ENCODE peak calls at places on chromosome 16, in six cellular contexts. One of them, this sample, is unnamed.

GRCh38 chr16:73187163-73187562 is 139.2 kb upstream of the ZFHX3 start:
- DNase-seq in T-helper 9 cell: no peak
- DNase-seq in GM06990: no peak
- DNase-seq in cardiac muscle cell: no peak
- DNase-seq in breast epithelium: no peak
- DNase-seq in stimulated activated CD8-positive, alpha-beta memory T cell treated with anti-CD3 and anti-CD28 coated beads, Interleukin-7, amount 100 ng/mL, for 1 hour: no peak
- DNase-seq in this sample: no peak

GRCh38 chr16:49280861-49281331 is 742 bp downstream of the CBLN1 start:
- DNase-seq in T-helper 9 cell: no peak
- DNase-seq in GM06990: no peak
- DNase-seq in cardiac muscle cell: no peak
- DNase-seq in breast epithelium: no peak
- DNase-seq in stimulated activated CD8-positive, alpha-beta memory T cell treated with anti-CD3 and anti-CD28 coated beads, Interleukin-7, amount 100 ng/mL, for 1 hour: no peak
- DNase-seq in this sample: no peak

GRCh38 chr16:19463468-19464315 is 46.0 kb downstream of the TMC5 start:
- DNase-seq in T-helper 9 cell: no peak
- DNase-seq in GM06990: no peak
- DNase-seq in cardiac muscle cell: no peak
- DNase-seq in breast epithelium: no peak
- DNase-seq in stimulated activated CD8-positive, alpha-beta memory T cell treated with anti-CD3 and anti-CD28 coated beads, Interleukin-7, amount 100 ng/mL, for 1 hour: no peak
- DNase-seq in this sample: no peak

GRCh38 chr16:56087636-56088035 is 103.7 kb upstream of the GNAO1 start:
- DNase-seq in T-helper 9 cell: no peak
- DNase-seq in GM06990: no peak
- DNase-seq in cardiac muscle cell: no peak
- DNase-seq in breast epithelium: no peak
- DNase-seq in stimulated activated CD8-positive, alpha-beta memory T cell treated with anti-CD3 and anti-CD28 coated beads, Interleukin-7, amount 100 ng/mL, for 1 hour: no peak
- DNase-seq in this sample: no peak

GRCh38 chr16:31177136-31177535 is 2.8 kb upstream of the FUS start:
- DNase-seq in T-helper 9 cell: peak; percentile 35
- DNase-seq in GM06990: no peak
- DNase-seq in cardiac muscle cell: no peak
- DNase-seq in breast epithelium: no peak
- DNase-seq in stimulated activated CD8-positive, alpha-beta memory T cell treated with anti-CD3 and anti-CD28 coated beads, Interleukin-7, amount 100 ng/mL, for 1 hour: no peak
- DNase-seq in this sample: peak; percentile 68

GRCh38 chr16:77043076-77043475 is 147.9 kb upstream of the MON1B start:
- DNase-seq in T-helper 9 cell: no peak
- DNase-seq in GM06990: no peak
- DNase-seq in cardiac muscle cell: no peak
- DNase-seq in breast epithelium: no peak
- DNase-seq in stimulated activated CD8-positive, alpha-beta memory T cell treated with anti-CD3 and anti-CD28 coated beads, Interleukin-7, amount 100 ng/mL, for 1 hour: no peak
- DNase-seq in this sample: no peak

GRCh38 chr16:20313741-20314140 is 13.6 kb downstream of the GP2 start:
- DNase-seq in T-helper 9 cell: no peak
- DNase-seq in GM06990: no peak
- DNase-seq in cardiac muscle cell: no peak
- DNase-seq in breast epithelium: no peak
- DNase-seq in stimulated activated CD8-positive, alpha-beta memory T cell treated with anti-CD3 and anti-CD28 coated beads, Interleukin-7, amount 100 ng/mL, for 1 hour: no peak
- DNase-seq in this sample: no peak

GRCh38 chr16:50238868-50239301 is 27.5 kb upstream of the ADCY7 start:
- DNase-seq in T-helper 9 cell: no peak
- DNase-seq in GM06990: no peak
- DNase-seq in cardiac muscle cell: no peak
- DNase-seq in breast epithelium: no peak
- DNase-seq in stimulated activated CD8-positive, alpha-beta memory T cell treated with anti-CD3 and anti-CD28 coated beads, Interleukin-7, amount 100 ng/mL, for 1 hour: no peak
- DNase-seq in this sample: no peak

GRCh38 chr16:73321942-73322341 is 274.0 kb upstream of the ZFHX3 start:
- DNase-seq in T-helper 9 cell: no peak
- DNase-seq in GM06990: no peak
- DNase-seq in cardiac muscle cell: peak; percentile 15
- DNase-seq in breast epithelium: no peak
- DNase-seq in stimulated activated CD8-positive, alpha-beta memory T cell treated with anti-CD3 and anti-CD28 coated beads, Interleukin-7, amount 100 ng/mL, for 1 hour: no peak
- DNase-seq in this sample: no peak

GRCh38 chr16:87702325-87702811 is 63.4 kb downstream of the KLHDC4 start:
- DNase-seq in T-helper 9 cell: peak; percentile 8
- DNase-seq in GM06990: peak; percentile 87
- DNase-seq in cardiac muscle cell: peak; percentile 54
- DNase-seq in breast epithelium: no peak
- DNase-seq in stimulated activated CD8-positive, alpha-beta memory T cell treated with anti-CD3 and anti-CD28 coated beads, Interleukin-7, amount 100 ng/mL, for 1 hour: peak; percentile 13
- DNase-seq in this sample: peak; percentile 67

GRCh38 chr16:88534731-88535141 is 35.5 kb upstream of the ZC3H18 start:
- DNase-seq in T-helper 9 cell: no peak
- DNase-seq in GM06990: peak; percentile 54
- DNase-seq in cardiac muscle cell: peak; percentile 58
- DNase-seq in breast epithelium: no peak
- DNase-seq in stimulated activated CD8-positive, alpha-beta memory T cell treated with anti-CD3 and anti-CD28 coated beads, Interleukin-7, amount 100 ng/mL, for 1 hour: no peak
- DNase-seq in this sample: no peak

GRCh38 chr16:73385701-73386100 is 337.8 kb upstream of the ZFHX3 start:
- DNase-seq in T-helper 9 cell: no peak
- DNase-seq in GM06990: no peak
- DNase-seq in cardiac muscle cell: no peak
- DNase-seq in breast epithelium: no peak
- DNase-seq in stimulated activated CD8-positive, alpha-beta memory T cell treated with anti-CD3 and anti-CD28 coated beads, Interleukin-7, amount 100 ng/mL, for 1 hour: no peak
- DNase-seq in this sample: no peak

GRCh38 chr16:68040506-68041288 is 17.6 kb downstream of the DUS2 start:
- DNase-seq in T-helper 9 cell: peak; percentile 91
- DNase-seq in GM06990: peak; percentile 83
- DNase-seq in cardiac muscle cell: peak; percentile 80
- DNase-seq in breast epithelium: peak; percentile 82
- DNase-seq in stimulated activated CD8-positive, alpha-beta memory T cell treated with anti-CD3 and anti-CD28 coated beads, Interleukin-7, amount 100 ng/mL, for 1 hour: peak; percentile 86
- DNase-seq in this sample: peak; percentile 98

GRCh38 chr16:85514601-85515318 is 98.4 kb upstream of the GSE1 start:
- DNase-seq in T-helper 9 cell: no peak
- DNase-seq in GM06990: no peak
- DNase-seq in cardiac muscle cell: no peak
- DNase-seq in breast epithelium: peak; percentile 71
- DNase-seq in stimulated activated CD8-positive, alpha-beta memory T cell treated with anti-CD3 and anti-CD28 coated beads, Interleukin-7, amount 100 ng/mL, for 1 hour: no peak
- DNase-seq in this sample: no peak

GRCh38 chr16:47366228-47366627 is 94.6 kb downstream of the ITFG1 start:
- DNase-seq in T-helper 9 cell: no peak
- DNase-seq in GM06990: no peak
- DNase-seq in cardiac muscle cell: no peak
- DNase-seq in breast epithelium: no peak
- DNase-seq in stimulated activated CD8-positive, alpha-beta memory T cell treated with anti-CD3 and anti-CD28 coated beads, Interleukin-7, amount 100 ng/mL, for 1 hour: no peak
- DNase-seq in this sample: no peak

GRCh38 chr16:15509593-15510520 is 75.5 kb downstream of the BMERB1 start:
- DNase-seq in T-helper 9 cell: no peak
- DNase-seq in GM06990: no peak
- DNase-seq in cardiac muscle cell: no peak
- DNase-seq in breast epithelium: no peak
- DNase-seq in stimulated activated CD8-positive, alpha-beta memory T cell treated with anti-CD3 and anti-CD28 coated beads, Interleukin-7, amount 100 ng/mL, for 1 hour: no peak
- DNase-seq in this sample: no peak

GRCh38 chr16:11909653-11910551 is 5.9 kb downstream of the GSPT1 start:
- DNase-seq in T-helper 9 cell: no peak
- DNase-seq in GM06990: no peak
- DNase-seq in cardiac muscle cell: no peak
- DNase-seq in breast epithelium: no peak
- DNase-seq in stimulated activated CD8-positive, alpha-beta memory T cell treated with anti-CD3 and anti-CD28 coated beads, Interleukin-7, amount 100 ng/mL, for 1 hour: no peak
- DNase-seq in this sample: no peak

GRCh38 chr16:50408001-50408400 is 39.2 kb upstream of the BRD7 start:
- DNase-seq in T-helper 9 cell: no peak
- DNase-seq in GM06990: no peak
- DNase-seq in cardiac muscle cell: no peak
- DNase-seq in breast epithelium: no peak
- DNase-seq in stimulated activated CD8-positive, alpha-beta memory T cell treated with anti-CD3 and anti-CD28 coated beads, Interleukin-7, amount 100 ng/mL, for 1 hour: no peak
- DNase-seq in this sample: no peak

GRCh38 chr16:69131749-69132423 is 502 bp downstream of the CHTF8 start:
- DNase-seq in T-helper 9 cell: peak; percentile 62
- DNase-seq in GM06990: peak; percentile 75
- DNase-seq in cardiac muscle cell: peak; percentile 90
- DNase-seq in breast epithelium: peak; percentile 77
- DNase-seq in stimulated activated CD8-positive, alpha-beta memory T cell treated with anti-CD3 and anti-CD28 coated beads, Interleukin-7, amount 100 ng/mL, for 1 hour: peak; percentile 34
- DNase-seq in this sample: no peak

GRCh38 chr16:74019608-74020007 is 277.0 kb upstream of the PSMD7 start:
- DNase-seq in T-helper 9 cell: no peak
- DNase-seq in GM06990: no peak
- DNase-seq in cardiac muscle cell: no peak
- DNase-seq in breast epithelium: no peak
- DNase-seq in stimulated activated CD8-positive, alpha-beta memory T cell treated with anti-CD3 and anti-CD28 coated beads, Interleukin-7, amount 100 ng/mL, for 1 hour: no peak
- DNase-seq in this sample: no peak

GRCh38 chr16:17965131-17965530 is 371.4 kb downstream of the NPIPA8 start:
- DNase-seq in T-helper 9 cell: no peak
- DNase-seq in GM06990: no peak
- DNase-seq in cardiac muscle cell: no peak
- DNase-seq in breast epithelium: no peak
- DNase-seq in stimulated activated CD8-positive, alpha-beta memory T cell treated with anti-CD3 and anti-CD28 coated beads, Interleukin-7, amount 100 ng/mL, for 1 hour: no peak
- DNase-seq in this sample: no peak

GRCh38 chr16:86480444-86480843 is 29.9 kb upstream of the FOXF1 start:
- DNase-seq in T-helper 9 cell: no peak
- DNase-seq in GM06990: no peak
- DNase-seq in cardiac muscle cell: no peak
- DNase-seq in breast epithelium: no peak
- DNase-seq in stimulated activated CD8-positive, alpha-beta memory T cell treated with anti-CD3 and anti-CD28 coated beads, Interleukin-7, amount 100 ng/mL, for 1 hour: no peak
- DNase-seq in this sample: no peak

GRCh38 chr16:2016407-2016922 is 3.1 kb upstream of the NPW start:
- DNase-seq in T-helper 9 cell: no peak
- DNase-seq in GM06990: no peak
- DNase-seq in cardiac muscle cell: no peak
- DNase-seq in breast epithelium: no peak
- DNase-seq in stimulated activated CD8-positive, alpha-beta memory T cell treated with anti-CD3 and anti-CD28 coated beads, Interleukin-7, amount 100 ng/mL, for 1 hour: no peak
- DNase-seq in this sample: no peak

GRCh38 chr16:11138026-11138768 is 117.8 kb downstream of the SOCS1 start:
- DNase-seq in T-helper 9 cell: no peak
- DNase-seq in GM06990: no peak
- DNase-seq in cardiac muscle cell: no peak
- DNase-seq in breast epithelium: no peak
- DNase-seq in stimulated activated CD8-positive, alpha-beta memory T cell treated with anti-CD3 and anti-CD28 coated beads, Interleukin-7, amount 100 ng/mL, for 1 hour: no peak
- DNase-seq in this sample: no peak

GRCh38 chr16:11604783-11605563 is 18.3 kb upstream of the LITAF start:
- DNase-seq in T-helper 9 cell: no peak
- DNase-seq in GM06990: no peak
- DNase-seq in cardiac muscle cell: no peak
- DNase-seq in breast epithelium: no peak
- DNase-seq in stimulated activated CD8-positive, alpha-beta memory T cell treated with anti-CD3 and anti-CD28 coated beads, Interleukin-7, amount 100 ng/mL, for 1 hour: no peak
- DNase-seq in this sample: no peak

GRCh38 chr16:85554791-85555548 is 58.2 kb upstream of the GSE1 start:
- DNase-seq in T-helper 9 cell: peak; percentile 44
- DNase-seq in GM06990: peak; percentile 72
- DNase-seq in cardiac muscle cell: peak; percentile 70
- DNase-seq in breast epithelium: no peak
- DNase-seq in stimulated activated CD8-positive, alpha-beta memory T cell treated with anti-CD3 and anti-CD28 coated beads, Interleukin-7, amount 100 ng/mL, for 1 hour: no peak
- DNase-seq in this sample: peak; percentile 42

GRCh38 chr16:16150117-16150877 is 73.0 kb downstream of the ABCC6 start:
- DNase-seq in T-helper 9 cell: no peak
- DNase-seq in GM06990: no peak
- DNase-seq in cardiac muscle cell: no peak
- DNase-seq in breast epithelium: no peak
- DNase-seq in stimulated activated CD8-positive, alpha-beta memory T cell treated with anti-CD3 and anti-CD28 coated beads, Interleukin-7, amount 100 ng/mL, for 1 hour: no peak
- DNase-seq in this sample: no peak

GRCh38 chr16:10608687-10609409 is 28.4 kb upstream of the EMP2 start:
- DNase-seq in T-helper 9 cell: no peak
- DNase-seq in GM06990: no peak
- DNase-seq in cardiac muscle cell: peak; percentile 38
- DNase-seq in breast epithelium: no peak
- DNase-seq in stimulated activated CD8-positive, alpha-beta memory T cell treated with anti-CD3 and anti-CD28 coated beads, Interleukin-7, amount 100 ng/mL, for 1 hour: no peak
- DNase-seq in this sample: no peak

GRCh38 chr16:69935278-69935711 is 15.8 kb upstream of the CLEC18A start:
- DNase-seq in T-helper 9 cell: no peak
- DNase-seq in GM06990: no peak
- DNase-seq in cardiac muscle cell: no peak
- DNase-seq in breast epithelium: no peak
- DNase-seq in stimulated activated CD8-positive, alpha-beta memory T cell treated with anti-CD3 and anti-CD28 coated beads, Interleukin-7, amount 100 ng/mL, for 1 hour: no peak
- DNase-seq in this sample: no peak

GRCh38 chr16:86343733-86344585 is 166.4 kb upstream of the FOXF1 start:
- DNase-seq in T-helper 9 cell: no peak
- DNase-seq in GM06990: no peak
- DNase-seq in cardiac muscle cell: peak; percentile 43
- DNase-seq in breast epithelium: no peak
- DNase-seq in stimulated activated CD8-positive, alpha-beta memory T cell treated with anti-CD3 and anti-CD28 coated beads, Interleukin-7, amount 100 ng/mL, for 1 hour: no peak
- DNase-seq in this sample: no peak

GRCh38 chr16:89450537-89450936 is 39.8 kb downstream of the ANKRD11 start:
- DNase-seq in T-helper 9 cell: no peak
- DNase-seq in GM06990: no peak
- DNase-seq in cardiac muscle cell: no peak
- DNase-seq in breast epithelium: no peak
- DNase-seq in stimulated activated CD8-positive, alpha-beta memory T cell treated with anti-CD3 and anti-CD28 coated beads, Interleukin-7, amount 100 ng/mL, for 1 hour: no peak
- DNase-seq in this sample: no peak

GRCh38 chr16:200388-200787 is 20.1 kb downstream of the HBQ1 start:
- DNase-seq in T-helper 9 cell: no peak
- DNase-seq in GM06990: no peak
- DNase-seq in cardiac muscle cell: no peak
- DNase-seq in breast epithelium: no peak
- DNase-seq in stimulated activated CD8-positive, alpha-beta memory T cell treated with anti-CD3 and anti-CD28 coated beads, Interleukin-7, amount 100 ng/mL, for 1 hour: no peak
- DNase-seq in this sample: no peak

GRCh38 chr16:4008116-4008515 is 108.1 kb downstream of the ADCY9 start:
- DNase-seq in T-helper 9 cell: no peak
- DNase-seq in GM06990: no peak
- DNase-seq in cardiac muscle cell: no peak
- DNase-seq in breast epithelium: no peak
- DNase-seq in stimulated activated CD8-positive, alpha-beta memory T cell treated with anti-CD3 and anti-CD28 coated beads, Interleukin-7, amount 100 ng/mL, for 1 hour: no peak
- DNase-seq in this sample: no peak

GRCh38 chr16:89099905-89100304 is 6.3 kb downstream of the ACSF3 start:
- DNase-seq in T-helper 9 cell: no peak
- DNase-seq in GM06990: no peak
- DNase-seq in cardiac muscle cell: no peak
- DNase-seq in breast epithelium: no peak
- DNase-seq in stimulated activated CD8-positive, alpha-beta memory T cell treated with anti-CD3 and anti-CD28 coated beads, Interleukin-7, amount 100 ng/mL, for 1 hour: no peak
- DNase-seq in this sample: no peak

GRCh38 chr16:13996778-13997288 is 74.3 kb upstream of the MRTFB start:
- DNase-seq in T-helper 9 cell: no peak
- DNase-seq in GM06990: no peak
- DNase-seq in cardiac muscle cell: no peak
- DNase-seq in breast epithelium: no peak
- DNase-seq in stimulated activated CD8-positive, alpha-beta memory T cell treated with anti-CD3 and anti-CD28 coated beads, Interleukin-7, amount 100 ng/mL, for 1 hour: no peak
- DNase-seq in this sample: no peak

GRCh38 chr16:82945420-82946096 is 318.8 kb downstream of the CDH13 start:
- DNase-seq in T-helper 9 cell: no peak
- DNase-seq in GM06990: no peak
- DNase-seq in cardiac muscle cell: no peak
- DNase-seq in breast epithelium: no peak
- DNase-seq in stimulated activated CD8-positive, alpha-beta memory T cell treated with anti-CD3 and anti-CD28 coated beads, Interleukin-7, amount 100 ng/mL, for 1 hour: no peak
- DNase-seq in this sample: no peak

GRCh38 chr16:3857189-3858013 is 23.1 kb downstream of the CREBBP start:
- DNase-seq in T-helper 9 cell: no peak
- DNase-seq in GM06990: peak; percentile 44
- DNase-seq in cardiac muscle cell: no peak
- DNase-seq in breast epithelium: no peak
- DNase-seq in stimulated activated CD8-positive, alpha-beta memory T cell treated with anti-CD3 and anti-CD28 coated beads, Interleukin-7, amount 100 ng/mL, for 1 hour: no peak
- DNase-seq in this sample: no peak

GRCh38 chr16:27980919-27981670 is 82.4 kb downstream of the GSG1L start:
- DNase-seq in T-helper 9 cell: no peak
- DNase-seq in GM06990: no peak
- DNase-seq in cardiac muscle cell: no peak
- DNase-seq in breast epithelium: no peak
- DNase-seq in stimulated activated CD8-positive, alpha-beta memory T cell treated with anti-CD3 and anti-CD28 coated beads, Interleukin-7, amount 100 ng/mL, for 1 hour: no peak
- DNase-seq in this sample: no peak

GRCh38 chr16:57578521-57579360 is 36.3 kb downstream of the ADGRG5 start:
- DNase-seq in T-helper 9 cell: no peak
- DNase-seq in GM06990: no peak
- DNase-seq in cardiac muscle cell: no peak
- DNase-seq in breast epithelium: no peak
- DNase-seq in stimulated activated CD8-positive, alpha-beta memory T cell treated with anti-CD3 and anti-CD28 coated beads, Interleukin-7, amount 100 ng/mL, for 1 hour: no peak
- DNase-seq in this sample: no peak

This sample was measured in CD8-positive, alpha-beta T cell.